ENCODE peak calls at places on chromosome 10, in five cellular contexts. Y is HepG2, V is cardiac muscle cell, E is colonic mucosa, M is trophoblast cell. T is an unnamed sample.

GRCh38 chr10:78047314-78047891 is 13.7 kb downstream of the RPS24 start:
- DNase-seq in M (peak; percentile 48), E (peak; percentile 91), V (peak; percentile 93), Y (peak; percentile 79), T (peak; percentile 89)

GRCh38 chr10:26441491-26442214 is 3.5 kb downstream of the APBB1IP start:
- DNase-seq in Y (no peak), M (no peak), E (no peak), V (no peak), T (no peak)

GRCh38 chr10:130259380-130259779 is 123.2 kb downstream of the GLRX3 start:
- DNase-seq in M (no peak), V (no peak), E (no peak), Y (no peak), T (no peak)

GRCh38 chr10:34988397-34989067 is 101.6 kb downstream of the CUL2 start:
- DNase-seq in Y (no peak), E (no peak), M (no peak), V (no peak), T (no peak)

GRCh38 chr10:49187950-49188761 is at the start of gene TMEM273:
- DNase-seq in E (peak; percentile 59), M (peak; percentile 11), V (no peak), Y (no peak), T (peak; percentile 68)

GRCh38 chr10:63700935-63701263 is 179.7 kb downstream of the REEP3 start:
- DNase-seq in M (no peak), V (no peak), Y (no peak), E (no peak), T (no peak)

GRCh38 chr10:129953541-129954031 is 10.5 kb downstream of the EBF3 start:
- DNase-seq in E (no peak), M (no peak), Y (no peak), V (no peak), T (no peak)

GRCh38 chr10:94320285-94320914 is 42.3 kb downstream of the NOC3L start:
- DNase-seq in M (peak; percentile 57), E (peak; percentile 77), V (peak; percentile 75), Y (peak; percentile 53), T (peak; percentile 69)

GRCh38 chr10:7572435-7572834 is 94.3 kb downstream of the ITIH5 start:
- DNase-seq in Y (no peak), V (no peak), E (no peak), M (no peak), T (no peak)

GRCh38 chr10:29009464-29009863 is 279.4 kb upstream of the LYZL1 start:
- DNase-seq in M (peak; percentile 54), E (no peak), V (no peak), Y (no peak), T (no peak)

DNA sequence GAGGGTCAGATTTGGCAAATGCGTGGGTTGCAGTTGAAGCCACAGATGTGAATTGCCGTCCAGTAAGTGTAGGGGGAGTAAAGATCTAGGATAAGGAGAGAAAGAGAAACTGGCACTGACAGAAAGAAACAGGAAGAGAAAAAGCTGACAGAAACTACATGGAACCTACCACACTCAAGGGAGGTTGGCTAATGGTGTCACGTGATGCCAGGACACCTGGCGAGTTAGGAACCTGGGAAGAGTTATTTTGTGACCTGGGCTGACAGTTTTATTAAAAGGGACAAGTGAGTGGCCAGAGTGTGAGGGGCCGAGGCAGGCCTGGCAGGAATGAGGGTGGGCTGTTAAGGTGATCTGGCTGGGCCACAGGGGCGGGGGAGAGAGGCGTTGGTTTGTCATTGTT is 188.7 kb downstream of the ADARB2 start:
- DNase-seq in E (no peak), V (no peak), M (no peak), Y (no peak), T (no peak)
- H3K4me1 ChIP-seq in E (no peaks in the 10 kb centered on the region), V (peaks cover 29% of the 10 kb centered on the region), M (no peaks in the 10 kb centered on the region), Y (no peaks in the 10 kb centered on the region), T (no peaks in the 10 kb centered on the region)

DNA sequence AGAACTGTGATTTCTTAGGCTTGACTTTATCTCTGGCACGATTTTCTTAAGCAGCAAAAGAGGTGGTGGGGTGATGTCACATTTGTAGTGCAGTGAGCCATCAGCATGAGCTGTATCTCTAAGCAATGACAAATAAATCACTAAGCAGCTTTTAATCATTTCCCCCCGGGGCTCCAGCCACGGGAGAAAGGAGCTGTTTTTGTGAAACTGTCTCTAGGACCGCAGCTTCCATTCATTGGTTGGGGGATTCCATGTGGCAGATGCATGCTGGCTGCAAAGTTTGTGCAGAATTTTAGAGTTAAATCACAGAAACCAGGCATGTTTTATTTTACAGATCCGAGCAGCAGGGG is 458 bp downstream of the KIAA1217 start:
- DNase-seq in E (no peak), Y (no peak), M (peak; percentile 36), V (peak; percentile 15), T (no peak)
- H3K27ac ChIP-seq in E (peak overlapping the region; percentile 65), Y (peak overlapping the region; percentile 90), M (peak overlapping the region; percentile 98), V (peak overlapping the region; percentile 97), T (peak overlapping the region; percentile 69)

GRCh38 chr10:97101166-97101940 is 84.4 kb downstream of the SLIT1 start:
- DNase-seq in M (no peak), V (no peak), E (no peak), Y (no peak), T (no peak)
- H3K27me3 ChIP-seq in M (no peaks in the 10 kb centered on the region), V (no peaks in the 10 kb centered on the region), E (no peaks in the 10 kb centered on the region), Y (peaks cover 90% of the 10 kb centered on the region), T (no peaks in the 10 kb centered on the region)

GRCh38 chr10:21314906-21315305 is 210.6 kb downstream of the SKIDA1 start:
- DNase-seq in E (no peak), V (no peak), Y (no peak), M (no peak), T (no peak)

GRCh38 chr10:21317902-21318301 is 207.6 kb downstream of the SKIDA1 start:
- DNase-seq in Y (no peak), M (no peak), V (no peak), E (no peak), T (no peak)

GRCh38 chr10:21315321-21316220 is 209.9 kb downstream of the SKIDA1 start:
- DNase-seq in Y (peak; percentile 32), M (peak; percentile 53), E (peak; percentile 21), V (peak; percentile 94), T (peak; percentile 85)

GRCh38 chr10:21314234-21314633 is 211.2 kb downstream of the SKIDA1 start:
- DNase-seq in Y (peak; percentile 27), V (no peak), M (no peak), E (no peak), T (no peak)

GRCh38 chr10:21318768-21319167 is 206.7 kb downstream of the SKIDA1 start:
- DNase-seq in M (no peak), E (no peak), Y (no peak), V (peak; percentile 45), T (no peak)
- H3K4me1 ChIP-seq in M (peaks cover 16% of the 10 kb centered on the region), E (no peaks in the 10 kb centered on the region), Y (peaks cover 24% of the 10 kb centered on the region), V (peaks cover 25% of the 10 kb centered on the region), T (peaks cover 5% of the 10 kb centered on the region)

GRCh38 chr10:90051053-90051452 is 349.7 kb downstream of the KIF20B start:
- DNase-seq in M (no peak), V (no peak), E (no peak), Y (no peak), T (no peak)
- H3K27ac ChIP-seq in M (no peak overlapping the region), V (no peak overlapping the region), E (no peak overlapping the region), Y (no peak overlapping the region), T (no peak overlapping the region)

T was measured in lung.